ENCODE peak calls at places on chromosome 11, in four cellular contexts. P is GM03348, N is suprapubic skin, U is IMR-90. Y is an unnamed sample.

GRCh38 chr11:133082851-133083488 is 449.3 kb downstream of the OPCML start:
- DNase-seq in P (peak; percentile 96), N (no peak), U (peak; percentile 17), Y (peak; percentile 79)

GRCh38 chr11:127490896-127491295 is 490.3 kb upstream of the KIRREL3 start:
- DNase-seq in P (no peak), N (no peak), U (no peak), Y (no peak)

GRCh38 chr11:95459268-95460040 is 228.5 kb upstream of the SESN3 start:
- DNase-seq in P (peak; percentile 32), N (no peak), U (no peak), Y (no peak)

GRCh38 chr11:106770489-106771100 is 247.7 kb downstream of the GUCY1A2 start:
- DNase-seq in P (no peak), N (no peak), U (no peak), Y (no peak)

GRCh38 chr11:26063915-26064314 is 268.0 kb upstream of the ANO3 start:
- DNase-seq in P (no peak), N (no peak), U (no peak), Y (no peak)

GRCh38 chr11:74007691-74008372 is 1.1 kb downstream of the UCP3 start:
- DNase-seq in P (no peak), N (no peak), U (no peak), Y (no peak)

GRCh38 chr11:12717851-12718291 is 43.6 kb downstream of the TEAD1 start:
- DNase-seq in P (no peak), N (no peak), U (no peak), Y (peak; percentile 67)

GRCh38 chr11:74100735-74101134 is 70.1 kb downstream of the C2CD3 start:
- DNase-seq in P (no peak), N (no peak), U (no peak), Y (no peak)

GRCh38 chr11:45484326-45484725 is 181.1 kb downstream of the CHST1 start:
- DNase-seq in P (no peak), N (no peak), U (no peak), Y (no peak)

GRCh38 chr11:32829680-32830412 is at the start of gene PRRG4:
- DNase-seq in P (peak; percentile 73), N (peak; percentile 68), U (peak; percentile 16), Y (peak; percentile 69)

GRCh38 chr11:110434952-110435779 is 5.4 kb downstream of the FDX1 start:
- DNase-seq in P (no peak), N (no peak), U (no peak), Y (no peak)

GRCh38 chr11:33642461-33643166 is 58.0 kb downstream of the C11orf91 start:
- DNase-seq in P (no peak), N (no peak), U (no peak), Y (no peak)

GRCh38 chr11:2663915-2664314 is 35.9 kb downstream of the KCNQ1OT1 start:
- DNase-seq in P (no peak), N (peak; percentile 48), U (no peak), Y (no peak)

GRCh38 chr11:46686886-46687810 is 13.3 kb downstream of the ARHGAP1 start:
- DNase-seq in P (peak; percentile 71), N (no peak), U (peak; percentile 91), Y (no peak)

GRCh38 chr11:1353383-1354124 is 36.2 kb upstream of the BRSK2 start:
- DNase-seq in P (no peak), N (no peak), U (no peak), Y (no peak)

GRCh38 chr11:108967571-108967970 is 302.7 kb downstream of the DDX10 start:
- DNase-seq in P (peak; percentile 55), N (no peak), U (no peak), Y (no peak)

GRCh38 chr11:34052608-34053160 is 1.2 kb downstream of the CAPRIN1 start:
- DNase-seq in P (no peak), N (peak; percentile 77), U (no peak), Y (peak; percentile 26)

GRCh38 chr11:57335343-57336110 is at the start of gene SSRP1:
- DNase-seq in P (peak; percentile 94), N (peak; percentile 92), U (peak; percentile 83), Y (peak; percentile 87)

Y was measured in activated naive CD8-positive, alpha-beta T cell treated with anti-CD3 and anti-CD28 coated beads for 36 hours.